ENCODE peak calls at places on chromosomes 3 and 15, in nine cellular contexts. S, Y, V, B, E, K, X, O and W are unnamed samples.

GRCh38 chr3:4906107-4906621 is 73.1 kb upstream of the BHLHE40 start:
- DNase-seq in S (no peak), Y (no peak), V (no peak), B (no peak), E (no peak), K (no peak), X (no peak), O (peak), W (no peak)

GRCh38 chr15:75346796-75347221 is at the start of gene NEIL1:
- DNase-seq in S (no peak), Y (peak), V (no peak), B (no peak), E (peak), K (no peak), X (no peak), O (no peak), W (no peak)

GRCh38 chr3:36229496-36229895 is 150.8 kb upstream of the STAC start:
- DNase-seq in S (no peak), Y (no peak), V (no peak), B (no peak), E (no peak), K (no peak), X (no peak), O (no peak), W (no peak)

GRCh38 chr3:183188895-183189462 is 26.4 kb upstream of the LAMP3 start:
- DNase-seq in S (peak), Y (no peak), V (no peak), B (no peak), E (peak), K (peak), X (peak), O (peak), W (no peak)

GRCh38 chr3:102163039-102163817 is 271.6 kb upstream of the ZPLD1 start:
- DNase-seq in S (no peak), Y (no peak), V (no peak), B (peak), E (no peak), K (no peak), X (no peak), O (no peak), W (no peak)

GRCh38 chr15:92902020-92902419 is 1.9 kb downstream of the CHD2 start:
- DNase-seq in S (no peak), Y (no peak), V (no peak), B (no peak), E (no peak), K (no peak), X (no peak), O (no peak), W (no peak)

GRCh38 chr15:93331545-93332117 is 242.6 kb upstream of the RGMA start:
- DNase-seq in S (no peak), Y (no peak), V (no peak), B (no peak), E (peak), K (no peak), X (no peak), O (no peak), W (no peak)

GRCh38 chr15:69996842-69997478 is 100.8 kb downstream of the TLE3 start:
- DNase-seq in S (no peak), Y (peak), V (no peak), B (no peak), E (no peak), K (no peak), X (no peak), O (peak), W (no peak)

GRCh38 chr3:50100956-50101845 is 12.5 kb downstream of the RBM5 start:
- DNase-seq in S (no peak), Y (no peak), V (no peak), B (no peak), E (no peak), K (no peak), X (no peak), O (no peak), W (no peak)

GRCh38 chr3:168877899-168878298 is 782.2 kb upstream of the GOLIM4 start:
- DNase-seq in S (no peak), Y (no peak), V (no peak), B (no peak), E (no peak), K (no peak), X (no peak), O (no peak), W (no peak)

GRCh38 chr3:54951405-54951804 is 23.5 kb upstream of the LRTM1 start:
- DNase-seq in S (peak), Y (peak), V (peak), B (peak), E (peak), K (peak), X (no peak), O (peak), W (peak)

GRCh38 chr3:74370342-74370741 is 244.1 kb downstream of the CNTN3 start:
- DNase-seq in S (no peak), Y (no peak), V (no peak), B (no peak), E (no peak), K (no peak), X (no peak), O (no peak), W (no peak)

GRCh38 chr3:23552506-23552905 is 253.2 kb upstream of the UBE2E1 start:
- DNase-seq in S (no peak), Y (no peak), V (no peak), B (no peak), E (no peak), K (no peak), X (no peak), O (no peak), W (no peak)

GRCh38 chr3:168705412-168705811 is 609.7 kb upstream of the GOLIM4 start:
- DNase-seq in S (no peak), Y (no peak), V (no peak), B (no peak), E (no peak), K (no peak), X (no peak), O (no peak), W (no peak)

GRCh38 chr15:40458495-40459371 is 12.1 kb upstream of the CHST14 start:
- DNase-seq in S (no peak), Y (peak), V (no peak), B (no peak), E (no peak), K (no peak), X (no peak), O (no peak), W (no peak)

GRCh38 chr3:126512916-126513650 is 4.5 kb downstream of the UROC1 start:
- DNase-seq in S (no peak), Y (peak), V (no peak), B (no peak), E (no peak), K (peak), X (no peak), O (no peak), W (no peak)

GRCh38 chr3:194296832-194297666 is 54.1 kb downstream of the CPN2 start:
- DNase-seq in S (peak), Y (peak), V (no peak), B (no peak), E (peak), K (peak), X (no peak), O (no peak), W (no peak)

GRCh38 chr15:75202251-75203016 is 752 bp downstream of the C15orf39 start:
- DNase-seq in S (peak), Y (peak), V (no peak), B (peak), E (peak), K (peak), X (peak), O (peak), W (no peak)

GRCh38 chr3:15287565-15288330 is 44.6 kb downstream of the SH3BP5 start:
- DNase-seq in S (no peak), Y (no peak), V (no peak), B (peak), E (no peak), K (peak), X (no peak), O (peak), W (no peak)

GRCh38 chr3:123730816-123731215 is 146.0 kb upstream of the HACD2 start:
- DNase-seq in S (no peak), Y (no peak), V (no peak), B (no peak), E (no peak), K (no peak), X (no peak), O (no peak), W (no peak)

GRCh38 chr3:7565574-7565973 is 704.7 kb downstream of the GRM7 start:
- DNase-seq in S (no peak), Y (no peak), V (no peak), B (no peak), E (no peak), K (no peak), X (no peak), O (no peak), W (no peak)

DNA sequence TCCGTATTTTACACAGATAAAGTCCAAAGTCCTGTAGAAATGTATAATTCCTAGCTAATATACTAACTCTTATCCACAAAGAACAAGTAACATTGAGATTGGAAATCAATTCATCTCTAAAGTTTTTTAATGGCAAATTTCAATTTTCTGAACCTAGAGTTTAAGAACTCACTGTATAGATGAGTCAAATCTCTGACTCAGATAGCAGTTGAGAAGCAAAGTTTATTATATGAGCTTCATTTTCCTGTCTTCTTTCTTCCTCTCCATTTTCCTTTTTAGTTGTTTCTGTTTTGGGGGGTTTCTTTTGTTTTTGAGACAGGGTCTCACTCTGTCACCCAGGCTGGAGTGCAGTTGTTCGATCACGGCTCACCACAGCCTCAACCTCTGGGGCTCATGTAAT is 51.6 kb downstream of the HEG1 start:
- DNase-seq in S (no peak), Y (no peak), V (no peak), B (peak), E (no peak), K (no peak), X (no peak), O (no peak), W (no peak)
- TF ChIP-seq CTCF in S (no peak), Y (no peak), V (no peak), B (no peak), E (no peak), K (no peak), X (no peak), O (no peak), W (no peak)

GRCh38 chr15:31858026-31858425 is 172.3 kb upstream of the CHRNA7 start:
- DNase-seq in S (no peak), Y (no peak), V (no peak), B (no peak), E (no peak), K (no peak), X (no peak), O (no peak), W (no peak)
- TF ChIP-seq CTCF in S (no peak), Y (no peak), V (no peak), B (no peak), E (no peak), K (no peak), X (no peak), O (no peak), W (no peak)

GRCh38 chr3:86149054-86149453 is 841.9 kb downstream of the VGLL3 start:
- DNase-seq in S (no peak), Y (no peak), V (no peak), B (no peak), E (no peak), K (no peak), X (no peak), O (no peak), W (no peak)

GRCh38 chr3:86152620-86153019 is 838.3 kb downstream of the VGLL3 start:
- DNase-seq in S (no peak), Y (no peak), V (no peak), B (no peak), E (no peak), K (no peak), X (no peak), O (no peak), W (no peak)

GRCh38 chr3:86147119-86147518 is 843.8 kb downstream of the VGLL3 start:
- DNase-seq in S (no peak), Y (no peak), V (no peak), B (no peak), E (no peak), K (no peak), X (no peak), O (no peak), W (no peak)
- TF ChIP-seq CTCF in S (peak), Y (no peak), V (no peak), B (no peak), E (no peak), K (no peak), X (no peak), O (no peak), W (no peak)

GRCh38 chr3:153462550-153462949 is 300.5 kb downstream of the RAP2B start:
- DNase-seq in S (no peak), Y (no peak), V (no peak), B (no peak), E (no peak), K (no peak), X (no peak), O (no peak), W (no peak)

GRCh38 chr3:153458881-153459280 is 296.9 kb downstream of the RAP2B start:
- DNase-seq in S (no peak), Y (no peak), V (no peak), B (no peak), E (no peak), K (no peak), X (no peak), O (no peak), W (no peak)

GRCh38 chr3:153456831-153457545 is 295.0 kb downstream of the RAP2B start:
- DNase-seq in S (no peak), Y (no peak), V (no peak), B (no peak), E (no peak), K (no peak), X (no peak), O (no peak), W (no peak)
- TF ChIP-seq CTCF in S (no peak), Y (no peak), V (no peak), B (no peak), E (no peak), K (no peak), X (no peak), O (no peak), W (no peak)